ENCODE peak calls at places on chromosome 18, in four cellular contexts. D, I, H and T are unnamed samples.

GRCh38 chr18:32761231-32761785 is 11.5 kb downstream of the KLHL14 start:
- DNase-seq in I (no peak), H (no peak), D (no peak), T (no peak)

GRCh38 chr18:21598726-21599584 is 1.5 kb downstream of the ESCO1 start:
- DNase-seq in H (no peak), D (no peak), I (no peak), T (no peak)

GRCh38 chr18:36294031-36294430 is 3.5 kb upstream of the FHOD3 start:
- DNase-seq in I (no peak), D (no peak), H (no peak), T (no peak)

GRCh38 chr18:378039-378438 is 110.2 kb upstream of the THOC1 start:
- DNase-seq in I (peak; percentile 24), H (no peak), D (no peak), T (no peak)

GRCh38 chr18:28735731-28736130 is 558.8 kb upstream of the CDH2 start:
- DNase-seq in I (peak; percentile 59), H (no peak), D (no peak), T (no peak)

GRCh38 chr18:78875268-78875997 is 104.2 kb upstream of the SALL3 start:
- DNase-seq in H (no peak), D (no peak), I (no peak), T (peak; percentile 2)

GRCh38 chr18:79439201-79440023 is 43.7 kb downstream of the NFATC1 start:
- DNase-seq in I (no peak), H (peak; percentile 13), D (peak; percentile 31), T (peak; percentile 65)

GRCh38 chr18:78603584-78603983 is 376.0 kb upstream of the SALL3 start:
- DNase-seq in I (no peak), H (no peak), D (no peak), T (no peak)

GRCh38 chr18:59268722-59269562 is 4.3 kb downstream of the RAX start:
- DNase-seq in D (no peak), I (no peak), H (no peak), T (no peak)

GRCh38 chr18:59669872-59670657 is 27.2 kb downstream of the CCBE1 start:
- DNase-seq in H (no peak), I (no peak), D (no peak), T (no peak)

GRCh38 chr18:35771172-35771571 is 189.6 kb downstream of the GALNT1 start:
- DNase-seq in H (no peak), I (no peak), D (no peak), T (no peak)

GRCh38 chr18:24187049-24187448 is 48.2 kb downstream of the CABYR start:
- DNase-seq in H (no peak), I (no peak), D (no peak), T (no peak)